ENCODE peak calls at places on chromosomes 12 and 14, in eight cellular contexts. V is stimulated activated CD4-positive, alpha-beta T cell treated with anti-CD3 and anti-CD28 coated beads, Interleukin-2, amount 100 ng/mL, for 24 hours; U is naive B cell; G is DMS79 treated with DMSO at 0.1 percent for 48 hours; E is mucosa of gallbladder; T is COR-L47; J is GM13977; L is A172. S is an unnamed sample.

GRCh38 chr14:86938356-86938755 is 1054.6 kb downstream of the GALC start:
- DNase-seq in J (no peak), L (no peak), G (no peak), T (no peak), V (no peak), E (peak), U (no peak), S (no peak)

GRCh38 chr12:76916170-76916540 is 37.3 kb upstream of the CSRP2 start:
- DNase-seq in V (no peak), J (no peak), E (no peak), U (no peak), T (no peak), L (no peak), G (no peak), S (no peak)

GRCh38 chr12:21773263-21773741 is 1.2 kb downstream of the KCNJ8 start:
- DNase-seq in G (no peak), V (peak), U (no peak), L (no peak), E (peak), T (no peak), J (no peak), S (peak)

GRCh38 chr14:77259025-77259715 is 11.8 kb downstream of the NGB start:
- DNase-seq in T (no peak), V (no peak), G (no peak), E (no peak), L (no peak), J (no peak), U (no peak), S (no peak)

GRCh38 chr12:92292016-92292415 is 146.4 kb upstream of the BTG1 start:
- DNase-seq in L (no peak), U (no peak), J (no peak), V (no peak), G (no peak), E (no peak), T (no peak), S (no peak)

GRCh38 chr14:75411194-75411552 is 16.6 kb upstream of the JDP2 start:
- DNase-seq in U (no peak), J (no peak), E (no peak), L (no peak), T (no peak), G (peak), V (no peak), S (no peak)

GRCh38 chr12:108312885-108313203 is 26.3 kb downstream of the CMKLR1 start:
- DNase-seq in L (peak), G (no peak), E (peak), J (no peak), U (no peak), V (no peak), T (no peak), S (no peak)

GRCh38 chr12:39619316-39619659 is 315 bp downstream of the ABCD2 start:
- DNase-seq in U (no peak), E (no peak), G (peak), L (no peak), V (no peak), J (no peak), T (no peak), S (no peak)

GRCh38 chr12:65725376-65725775 is 98.9 kb upstream of the HMGA2 start:
- DNase-seq in J (no peak), G (no peak), E (no peak), T (no peak), L (no peak), U (no peak), V (no peak), S (no peak)

GRCh38 chr14:51431033-51431709 is 191.1 kb downstream of the TMX1 start:
- DNase-seq in T (no peak), U (no peak), E (no peak), L (no peak), V (no peak), G (no peak), J (no peak), S (no peak)

GRCh38 chr12:83823386-83824045 is 1089.1 kb downstream of the SLC6A15 start:
- DNase-seq in J (peak), U (peak), T (no peak), G (no peak), V (peak), E (peak), L (peak), S (no peak)

GRCh38 chr14:64119535-64119934 is 174.6 kb downstream of the ESR2 start:
- DNase-seq in L (no peak), U (no peak), J (no peak), T (no peak), V (no peak), G (no peak), E (no peak), S (no peak)

GRCh38 chr14:92093320-92093719 is 13.1 kb downstream of the ATXN3 start:
- DNase-seq in L (no peak), V (no peak), U (no peak), T (peak), J (no peak), E (no peak), G (no peak), S (no peak)

GRCh38 chr12:90959538-90960139 is 4.7 kb upstream of the CCER1 start:
- DNase-seq in V (no peak), J (peak), E (no peak), L (peak), U (peak), T (peak), G (peak), S (no peak)

GRCh38 chr12:53049582-53050318 is at the start of gene TNS2:
- DNase-seq in V (no peak), E (peak), J (no peak), U (no peak), L (peak), T (no peak), G (no peak), S (peak)

GRCh38 chr14:76531821-76532318 is 155.9 kb downstream of the ESRRB start:
- DNase-seq in J (no peak), V (no peak), T (no peak), E (no peak), U (no peak), L (no peak), G (no peak), S (no peak)

GRCh38 chr14:105168496-105168978 is at the start of gene JAG2:
- DNase-seq in E (no peak), T (peak), L (no peak), G (peak), J (peak), U (peak), V (peak), S (peak)

GRCh38 chr14:87934185-87934584 is 58.8 kb downstream of the GALC start:
- DNase-seq in U (no peak), L (no peak), V (no peak), E (no peak), T (no peak), G (no peak), J (no peak), S (no peak)

GRCh38 chr14:52342849-52343606 is 28.9 kb downstream of the PTGER2 start:
- DNase-seq in U (no peak), T (no peak), V (no peak), L (peak), G (no peak), J (no peak), E (no peak), S (no peak)

GRCh38 chr12:98741229-98741614 is 96.1 kb downstream of the APAF1 start:
- DNase-seq in V (peak), G (no peak), T (no peak), U (no peak), L (no peak), E (no peak), J (no peak), S (no peak)

GRCh38 chr12:53299101-53299453 is 418 bp upstream of the MYG1 start:
- DNase-seq in J (no peak), L (peak), G (no peak), T (no peak), U (no peak), E (no peak), V (peak), S (peak)